ENCODE peak calls at places on chromosome 1, in seven cellular contexts. Q is stimulated activated CD4-positive, alpha-beta T cell treated with anti-CD3 and anti-CD28 coated beads, Interleukin-4, amount 100 ng/mL, for 4 hours; S is NCI-H446 treated with DMSO at 0.1 percent for 48 hours; O is Panc1; E is stimulated activated CD8-positive, alpha-beta memory T cell treated with anti-CD3 and anti-CD28 coated beads, Interleukin-7, amount 100 ng/mL, for 1 hour; C is T-helper 2 cell; H is activated T-cell treated with anti-CD3 and anti-CD28 coated beads for 1 hour. N is an unnamed sample.

GRCh38 chr1:20739225-20739624 is 6.7 kb upstream of the SH2D5 start:
- DNase-seq in Q (no peak), S (no peak), E (no peak), O (no peak), C (no peak), H (no peak), N (no peak)

GRCh38 chr1:211825990-211826389 is 4.6 kb downstream of the LPGAT1 start:
- DNase-seq in O (no peak), H (no peak), C (no peak), E (no peak), Q (no peak), S (no peak), N (no peak)

GRCh38 chr1:231971397-231972233 is 345.0 kb downstream of the DISC1 start:
- DNase-seq in C (no peak), O (no peak), E (no peak), S (peak), H (no peak), Q (no peak), N (no peak)

GRCh38 chr1:37038079-37038702 is 3.9 kb upstream of the GRIK3 start:
- DNase-seq in O (no peak), S (peak), E (no peak), C (no peak), H (no peak), Q (no peak), N (peak)

GRCh38 chr1:200739499-200740290 is 1.0 kb downstream of the CAMSAP2 start:
- DNase-seq in E (no peak), S (no peak), C (no peak), O (no peak), H (no peak), Q (no peak), N (no peak)

GRCh38 chr1:220124542-220124941 is 30.6 kb downstream of the IARS2 start:
- DNase-seq in Q (no peak), S (no peak), E (no peak), O (no peak), H (no peak), C (no peak), N (no peak)

GRCh38 chr1:11594222-11594621 is 60.0 kb downstream of the FBXO2 start:
- DNase-seq in E (no peak), H (no peak), C (no peak), O (no peak), S (no peak), Q (no peak), N (no peak)

GRCh38 chr1:53683986-53684740 is 54.8 kb downstream of the GLIS1 start:
- DNase-seq in Q (no peak), H (no peak), O (no peak), E (no peak), C (no peak), S (no peak), N (no peak)

GRCh38 chr1:82632164-82632563 is 831.4 kb downstream of the ADGRL2 start:
- DNase-seq in Q (no peak), C (no peak), E (no peak), H (no peak), S (no peak), O (no peak), N (no peak)

GRCh38 chr1:203178083-203178482 is 2.5 kb upstream of the MYBPH start:
- DNase-seq in H (no peak), C (no peak), O (no peak), E (no peak), S (no peak), Q (no peak), N (no peak)

GRCh38 chr1:60423181-60423780 is 349.7 kb upstream of the C1orf87 start:
- DNase-seq in Q (no peak), E (no peak), S (no peak), O (no peak), H (no peak), C (no peak), N (no peak)

GRCh38 chr1:24047101-24047459 is 64.9 kb downstream of the MYOM3 start:
- DNase-seq in C (no peak), H (no peak), O (peak), E (no peak), Q (no peak), S (peak), N (no peak)

GRCh38 chr1:192936313-192937018 is 122.7 kb downstream of the UCHL5 start:
- DNase-seq in Q (no peak), H (no peak), E (no peak), O (no peak), C (no peak), S (no peak), N (no peak)

GRCh38 chr1:95650631-95651030 is 416.6 kb downstream of the RWDD3 start:
- DNase-seq in C (no peak), Q (no peak), S (no peak), H (no peak), O (no peak), E (no peak), N (no peak)

GRCh38 chr1:109763646-109764415 is at the start of gene EPS8L3:
- DNase-seq in O (no peak), Q (no peak), E (no peak), S (no peak), C (no peak), H (no peak), N (no peak)